ENCODE peak calls at places on chromosomes 12 and 14, in ten cellular contexts. U is LoVo; I is AG09319; Z is Daoy; V is mesenchymal stem cell; F is lung microvascular endothelial cell; X is stimulated activated CD4-positive, alpha-beta T cell treated with anti-CD3 and anti-CD28 coated beads, Interleukin-1b, Interleukin-23, amount 100 ng/mL, for 1 hour; W is adrenal gland; N is HS-27A; J is DMS 273 treated with DMSO at 0.1 percent for 48 hours. D is an unnamed sample.

GRCh38 chr12:31629756-31630732 is 29.4 kb upstream of the ETFBKMT start:
- DNase-seq in U (no peak), I (peak), Z (peak), V (peak), F (peak), X (no peak), W (peak), N (no peak), J (no peak), D (no peak)

GRCh38 chr14:97638864-97639263 is 841.7 kb downstream of the VRK1 start:
- DNase-seq in U (no peak), I (no peak), Z (no peak), V (no peak), F (no peak), X (no peak), W (no peak), N (no peak), J (no peak), D (no peak)

GRCh38 chr12:57176139-57176477 is 28.7 kb upstream of the LRP1-AS start:
- DNase-seq in U (no peak), I (no peak), Z (no peak), V (no peak), F (no peak), X (no peak), W (no peak), N (no peak), J (no peak), D (no peak)

GRCh38 chr14:94992046-94992445 is 165.3 kb downstream of the DICER1 start:
- DNase-seq in U (no peak), I (no peak), Z (no peak), V (no peak), F (no peak), X (no peak), W (no peak), N (no peak), J (no peak), D (no peak)

GRCh38 chr12:65561798-65562382 is 262.4 kb upstream of the HMGA2 start:
- DNase-seq in U (no peak), I (no peak), Z (peak), V (no peak), F (no peak), X (no peak), W (no peak), N (peak), J (no peak), D (no peak)

GRCh38 chr12:24020391-24021163 is 71.1 kb upstream of the SOX5 start:
- DNase-seq in U (no peak), I (no peak), Z (no peak), V (no peak), F (peak), X (no peak), W (no peak), N (no peak), J (no peak), D (no peak)

GRCh38 chr12:87982208-87982607 is 47.0 kb downstream of the C12orf50 start:
- DNase-seq in U (no peak), I (no peak), Z (peak), V (peak), F (no peak), X (no peak), W (no peak), N (peak), J (no peak), D (no peak)

GRCh38 chr12:112380663-112381420 is 1.4 kb downstream of the HECTD4 start:
- DNase-seq in U (no peak), I (no peak), Z (no peak), V (peak), F (peak), X (no peak), W (no peak), N (no peak), J (no peak), D (no peak)

GRCh38 chr12:31702047-31702446 is 26.8 kb downstream of the AMN1 start:
- DNase-seq in U (no peak), I (no peak), Z (peak), V (peak), F (peak), X (no peak), W (no peak), N (no peak), J (no peak), D (no peak)

GRCh38 chr12:128510527-128510926 is 243.6 kb downstream of the TMEM132C start:
- DNase-seq in U (no peak), I (no peak), Z (peak), V (no peak), F (no peak), X (no peak), W (peak), N (no peak), J (no peak), D (no peak)

GRCh38 chr12:124683725-124684124 is 116.3 kb upstream of the NCOR2 start:
- DNase-seq in U (no peak), I (no peak), Z (no peak), V (no peak), F (no peak), X (no peak), W (no peak), N (no peak), J (no peak), D (no peak)

GRCh38 chr12:124480469-124481256 is 86.7 kb downstream of the NCOR2 start:
- DNase-seq in U (no peak), I (peak), Z (peak), V (peak), F (peak), X (no peak), W (peak), N (no peak), J (no peak), D (no peak)

GRCh38 chr12:28583771-28584261 is 393.6 kb downstream of the CCDC91 start:
- DNase-seq in U (peak), I (peak), Z (peak), V (peak), F (no peak), X (no peak), W (no peak), N (peak), J (no peak), D (no peak)

GRCh38 chr12:109764776-109765492 is 51.3 kb downstream of the FAM222A start:
- DNase-seq in U (no peak), I (no peak), Z (no peak), V (no peak), F (no peak), X (no peak), W (peak), N (no peak), J (no peak), D (no peak)

GRCh38 chr14:63361790-63362189 is 43.1 kb upstream of the GPHB5 start:
- DNase-seq in U (no peak), I (no peak), Z (no peak), V (no peak), F (no peak), X (no peak), W (no peak), N (no peak), J (no peak), D (no peak)

GRCh38 chr12:105018761-105019160 is 32.6 kb downstream of the NOPCHAP1 start:
- DNase-seq in U (no peak), I (no peak), Z (no peak), V (no peak), F (no peak), X (no peak), W (no peak), N (no peak), J (peak), D (no peak)

GRCh38 chr12:103930787-103931536 is 752 bp downstream of the HSP90B1 start:
- DNase-seq in U (no peak), I (no peak), Z (peak), V (no peak), F (peak), X (no peak), W (peak), N (no peak), J (no peak), D (no peak)

GRCh38 chr12:116524964-116525379 is 34.2 kb upstream of the MAP1LC3B2 start:
- DNase-seq in U (peak), I (no peak), Z (peak), V (no peak), F (no peak), X (no peak), W (no peak), N (peak), J (no peak), D (no peak)

GRCh38 chr12:114982760-114983159 is 298.8 kb upstream of the TBX3 start:
- DNase-seq in U (no peak), I (no peak), Z (no peak), V (no peak), F (no peak), X (no peak), W (no peak), N (no peak), J (no peak), D (no peak)

GRCh38 chr14:75531660-75532317 is 9.5 kb downstream of the BATF start:
- DNase-seq in U (no peak), I (no peak), Z (peak), V (no peak), F (no peak), X (no peak), W (no peak), N (no peak), J (no peak), D (no peak)

D was measured in stimulated activated CD8-positive, alpha-beta memory T cell treated with anti-CD3 and anti-CD28 coated beads, Interleukin-4, amount 100 ng/mL, for 4 hours.